ENCODE peak calls at places on chromosomes 13 and 19, in eight cellular contexts. P is Calu3, I is progenitor cell of endocrine pancreas, G is Peyer's patch, X is heart left ventricle, S is adrenal gland, T is neural crest cell, Z is tibial nerve. M is an unnamed sample.

GRCh38 chr19:47020992-47021496 is 1.4 kb downstream of the NPAS1 start:
- DNase-seq in P (no peak), I (no peak), G (no peak), X (no peak), S (no peak), T (no peak), Z (no peak), M (no peak)

GRCh38 chr13:50989476-50989875 is 79.9 kb downstream of the RNASEH2B start:
- DNase-seq in P (no peak), I (no peak), G (no peak), X (no peak), S (no peak), T (no peak), Z (peak; percentile 60), M (no peak)

GRCh38 chr13:22451345-22451744 is 729.4 kb upstream of the SGCG start:
- DNase-seq in P (no peak), I (no peak), G (no peak), X (peak; percentile 18), S (no peak), T (peak; percentile 50), Z (peak; percentile 56), M (no peak)

GRCh38 chr13:113897161-113897560 is 33.3 kb upstream of the GAS6 start:
- DNase-seq in P (no peak), I (no peak), G (no peak), X (no peak), S (no peak), T (no peak), Z (no peak), M (peak; percentile 18)

GRCh38 chr19:18063463-18063862 is 23.3 kb downstream of the IL12RB1 start:
- DNase-seq in P (no peak), I (peak; percentile 23), G (no peak), X (no peak), S (no peak), T (peak; percentile 56), Z (no peak), M (no peak)

GRCh38 chr13:36357692-36358091 is 11.5 kb upstream of the SPART start:
- DNase-seq in P (no peak), I (no peak), G (no peak), X (no peak), S (no peak), T (no peak), Z (peak; percentile 84), M (no peak)

GRCh38 chr19:1862068-1862423 is 1.3 kb downstream of the KLF16 start:
- DNase-seq in P (no peak), I (no peak), G (peak; percentile 54), X (no peak), S (no peak), T (no peak), Z (no peak), M (no peak)

GRCh38 chr19:50969413-50969760 is at the start of gene KLK6:
- DNase-seq in P (peak; percentile 98), I (no peak), G (no peak), X (no peak), S (no peak), T (peak; percentile 30), Z (no peak), M (no peak)

GRCh38 chr13:33676700-33677048 is 141.3 kb upstream of the RFC3 start:
- DNase-seq in P (peak; percentile 40), I (no peak), G (peak; percentile 65), X (peak; percentile 70), S (peak; percentile 43), T (no peak), Z (peak; percentile 17), M (no peak)

GRCh38 chr19:49553451-49554271 is 25.9 kb downstream of the RCN3 start:
- DNase-seq in P (no peak), I (no peak), G (peak; percentile 84), X (no peak), S (no peak), T (no peak), Z (no peak), M (no peak)

GRCh38 chr19:41705393-41706174 is 2.8 kb upstream of the CEACAM5 start:
- DNase-seq in P (peak; percentile 82), I (no peak), G (peak; percentile 46), X (no peak), S (no peak), T (no peak), Z (no peak), M (no peak)

GRCh38 chr13:109383683-109384082 is 402.7 kb downstream of the IRS2 start:
- DNase-seq in P (no peak), I (no peak), G (no peak), X (no peak), S (no peak), T (no peak), Z (no peak), M (no peak)

GRCh38 chr19:2148482-2149135 is 2.8 kb downstream of the AP3D1 start:
- DNase-seq in P (no peak), I (no peak), G (no peak), X (no peak), S (no peak), T (no peak), Z (no peak), M (no peak)

GRCh38 chr19:44891016-44891882 is at the start of gene TOMM40:
- DNase-seq in P (peak; percentile 99), I (peak; percentile 22), G (peak; percentile 100), X (peak; percentile 100), S (peak; percentile 100), T (peak; percentile 98), Z (no peak), M (peak; percentile 99)

GRCh38 chr19:19588546-19588945 is 29.9 kb downstream of the PBX4 start:
- DNase-seq in P (no peak), I (no peak), G (no peak), X (no peak), S (no peak), T (no peak), Z (no peak), M (no peak)

GRCh38 chr19:50002386-50002960 is 22.7 kb downstream of the VRK3 start:
- DNase-seq in P (no peak), I (no peak), G (no peak), X (no peak), S (no peak), T (no peak), Z (no peak), M (no peak)

GRCh38 chr13:39655569-39656324 is at the start of gene COG6:
- DNase-seq in P (peak; percentile 90), I (peak; percentile 95), G (peak; percentile 97), X (peak; percentile 87), S (peak; percentile 91), T (peak; percentile 94), Z (peak; percentile 82), M (peak; percentile 80)

GRCh38 chr19:15330801-15331418 is 1.4 kb downstream of the BRD4 start:
- DNase-seq in P (no peak), I (no peak), G (peak; percentile 51), X (no peak), S (peak; percentile 43), T (no peak), Z (no peak), M (no peak)

GRCh38 chr19:47729468-47729798 is 15.9 kb upstream of the NOP53 start:
- DNase-seq in P (peak; percentile 92), I (no peak), G (no peak), X (peak; percentile 73), S (no peak), T (no peak), Z (peak; percentile 64), M (no peak)

GRCh38 chr19:29858000-29858596 is 46.3 kb downstream of the CCNE1 start:
- DNase-seq in P (peak; percentile 67), I (peak; percentile 53), G (peak; percentile 52), X (no peak), S (no peak), T (no peak), Z (no peak), M (no peak)
- TF ChIP-seq CTCF in P (peak; percentile 71), I (peak; percentile 73), G (peak; percentile 53), X (peak; percentile 48), S (peak; percentile 41), T (peak; percentile 68), Z (peak; percentile 21), M (no peak)

GRCh38 chr19:7492142-7493055 is 3.6 kb upstream of the PEX11G start:
- DNase-seq in P (no peak), I (no peak), G (no peak), X (no peak), S (no peak), T (no peak), Z (no peak), M (no peak)

GRCh38 chr19:7502552-7502951 is 13.4 kb upstream of the ZNF358 start:
- DNase-seq in P (no peak), I (no peak), G (no peak), X (no peak), S (no peak), T (no peak), Z (no peak), M (no peak)

GRCh38 chr19:7500811-7501450 is 12.1 kb upstream of the PEX11G start:
- DNase-seq in P (peak; percentile 82), I (peak; percentile 72), G (peak; percentile 78), X (no peak), S (peak; percentile 78), T (peak; percentile 69), Z (no peak), M (no peak)

GRCh38 chr19:7494416-7495098 is 5.7 kb upstream of the PEX11G start:
- DNase-seq in P (no peak), I (no peak), G (no peak), X (peak; percentile 41), S (peak; percentile 88), T (peak; percentile 41), Z (peak; percentile 53), M (no peak)

DNA sequence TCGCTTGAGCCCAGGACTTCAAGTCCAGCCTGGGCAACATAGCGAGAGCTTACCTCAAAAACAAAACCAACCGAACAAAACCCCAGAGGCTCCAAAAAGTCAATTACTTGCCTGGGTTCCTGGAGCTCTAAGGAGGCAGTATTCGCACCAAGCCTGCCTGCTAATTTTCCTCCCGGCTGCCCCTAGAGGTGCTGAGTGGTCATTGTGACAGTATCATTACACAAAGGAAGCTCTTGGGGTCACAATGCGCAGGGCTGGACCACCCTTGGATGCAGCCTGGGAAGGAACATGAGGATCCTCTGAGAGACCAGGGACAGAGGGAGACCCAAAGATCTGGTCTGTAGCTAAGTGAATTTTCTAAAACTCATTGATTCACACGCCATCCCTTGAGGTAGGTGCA is 8.5 kb upstream of the PEX11G start:
- DNase-seq in P (peak; percentile 16), I (no peak), G (no peak), X (no peak), S (no peak), T (no peak), Z (no peak), M (no peak)
- TF ChIP-seq CTCF in P (no peak), I (peak; percentile 54), G (peak; percentile 7), X (no peak), S (no peak), T (peak; percentile 55), Z (no peak), M (no peak)

GRCh38 chr19:339262-339887 is 5.2 kb downstream of the MIER2 start:
- DNase-seq in P (no peak), I (no peak), G (no peak), X (no peak), S (no peak), T (no peak), Z (no peak), M (no peak)
- TF ChIP-seq CTCF in P (no peak), I (no peak), G (no peak), X (no peak), S (no peak), T (no peak), Z (no peak), M (no peak)

GRCh38 chr19:39224910-39225309 is 19.9 kb downstream of the IFNL3 start:
- DNase-seq in P (no peak), I (no peak), G (no peak), X (no peak), S (no peak), T (no peak), Z (no peak), M (no peak)
- TF ChIP-seq CTCF in P (no peak), I (no peak), G (no peak), X (no peak), S (no peak), T (no peak), Z (no peak), M (no peak)